ENCODE peak calls at places on chromosomes 1 and 21, in ten cellular contexts. One of them, this sample, is unnamed.

GRCh38 chr1:9481048-9481447 is 58.2 kb upstream of the SLC25A33 start:
- DNase-seq in right lobe of liver: no peak
- DNase-seq in ovary: peak; percentile 53
- DNase-seq in H1: no peak
- DNase-seq in adrenal gland: no peak
- DNase-seq in transverse colon: no peak
- DNase-seq in heart left ventricle: no peak
- DNase-seq in endothelial cell of umbilical vein: no peak
- DNase-seq in body of pancreas: no peak
- DNase-seq in tibial nerve: no peak
- DNase-seq in this sample: no peak

GRCh38 chr1:222791006-222791710 is 23.7 kb upstream of the DISP1 start:
- DNase-seq in transverse colon: no peak
- DNase-seq in heart left ventricle: no peak
- DNase-seq in right lobe of liver: no peak
- DNase-seq in tibial nerve: no peak
- DNase-seq in adrenal gland: peak; percentile 52
- DNase-seq in ovary: no peak
- DNase-seq in H1: no peak
- DNase-seq in endothelial cell of umbilical vein: peak; percentile 60
- DNase-seq in body of pancreas: no peak
- DNase-seq in this sample: no peak

GRCh38 chr1:163538682-163539081 is 216.9 kb downstream of the NUF2 start:
- DNase-seq in transverse colon: no peak
- DNase-seq in endothelial cell of umbilical vein: no peak
- DNase-seq in tibial nerve: no peak
- DNase-seq in heart left ventricle: no peak
- DNase-seq in H1: no peak
- DNase-seq in ovary: no peak
- DNase-seq in adrenal gland: no peak
- DNase-seq in right lobe of liver: no peak
- DNase-seq in body of pancreas: no peak
- DNase-seq in this sample: no peak

GRCh38 chr1:8211620-8212442 is 106.1 kb upstream of the SLC45A1 start:
- DNase-seq in H1: no peak
- DNase-seq in endothelial cell of umbilical vein: peak; percentile 92
- DNase-seq in ovary: no peak
- DNase-seq in adrenal gland: peak; percentile 50
- DNase-seq in transverse colon: peak; percentile 26
- DNase-seq in tibial nerve: no peak
- DNase-seq in right lobe of liver: no peak
- DNase-seq in body of pancreas: no peak
- DNase-seq in heart left ventricle: no peak
- DNase-seq in this sample: no peak

GRCh38 chr1:24288479-24288878 is 30.7 kb upstream of the GRHL3 start:
- DNase-seq in body of pancreas: no peak
- DNase-seq in adrenal gland: no peak
- DNase-seq in ovary: no peak
- DNase-seq in H1: no peak
- DNase-seq in transverse colon: no peak
- DNase-seq in heart left ventricle: no peak
- DNase-seq in endothelial cell of umbilical vein: no peak
- DNase-seq in tibial nerve: no peak
- DNase-seq in right lobe of liver: no peak
- DNase-seq in this sample: no peak

GRCh38 chr1:240194120-240194519 is 102.4 kb downstream of the FMN2 start:
- DNase-seq in heart left ventricle: no peak
- DNase-seq in transverse colon: peak; percentile 21
- DNase-seq in right lobe of liver: no peak
- DNase-seq in adrenal gland: no peak
- DNase-seq in H1: no peak
- DNase-seq in body of pancreas: no peak
- DNase-seq in tibial nerve: no peak
- DNase-seq in endothelial cell of umbilical vein: no peak
- DNase-seq in ovary: no peak
- DNase-seq in this sample: no peak

GRCh38 chr1:26469558-26469957 is 2.7 kb upstream of the HMGN2 start:
- DNase-seq in transverse colon: no peak
- DNase-seq in ovary: peak; percentile 38
- DNase-seq in adrenal gland: peak; percentile 32
- DNase-seq in heart left ventricle: no peak
- DNase-seq in body of pancreas: no peak
- DNase-seq in tibial nerve: no peak
- DNase-seq in endothelial cell of umbilical vein: no peak
- DNase-seq in right lobe of liver: no peak
- DNase-seq in H1: no peak
- DNase-seq in this sample: no peak

GRCh38 chr21:44487831-44488230 is 32.5 kb downstream of the LRRC3 start:
- DNase-seq in H1: peak; percentile 84
- DNase-seq in heart left ventricle: no peak
- DNase-seq in transverse colon: no peak
- DNase-seq in body of pancreas: no peak
- DNase-seq in ovary: no peak
- DNase-seq in endothelial cell of umbilical vein: peak; percentile 6
- DNase-seq in right lobe of liver: no peak
- DNase-seq in adrenal gland: no peak
- DNase-seq in tibial nerve: no peak
- DNase-seq in this sample: peak; percentile 64

GRCh38 chr1:66250075-66250474 is 283.9 kb upstream of the SGIP1 start:
- DNase-seq in tibial nerve: no peak
- DNase-seq in H1: no peak
- DNase-seq in heart left ventricle: no peak
- DNase-seq in endothelial cell of umbilical vein: no peak
- DNase-seq in right lobe of liver: no peak
- DNase-seq in ovary: no peak
- DNase-seq in transverse colon: no peak
- DNase-seq in body of pancreas: no peak
- DNase-seq in adrenal gland: no peak
- DNase-seq in this sample: no peak

GRCh38 chr1:48061162-48062136 is 64.3 kb upstream of the TRABD2B start:
- DNase-seq in H1: peak; percentile 76
- DNase-seq in body of pancreas: peak; percentile 68
- DNase-seq in ovary: no peak
- DNase-seq in right lobe of liver: peak; percentile 67
- DNase-seq in heart left ventricle: peak; percentile 38
- DNase-seq in adrenal gland: peak; percentile 35
- DNase-seq in endothelial cell of umbilical vein: peak; percentile 61
- DNase-seq in tibial nerve: peak; percentile 36
- DNase-seq in transverse colon: peak; percentile 43
- DNase-seq in this sample: peak; percentile 38

GRCh38 chr1:53553734-53554509 is 94.7 kb downstream of the DMRTB1 start:
- DNase-seq in endothelial cell of umbilical vein: no peak
- DNase-seq in tibial nerve: no peak
- DNase-seq in H1: no peak
- DNase-seq in heart left ventricle: no peak
- DNase-seq in body of pancreas: peak; percentile 2
- DNase-seq in right lobe of liver: peak; percentile 28
- DNase-seq in ovary: peak; percentile 13
- DNase-seq in transverse colon: peak; percentile 3
- DNase-seq in adrenal gland: no peak
- DNase-seq in this sample: no peak

GRCh38 chr1:116769561-116769977 is 15.3 kb downstream of the CD2 start:
- DNase-seq in ovary: no peak
- DNase-seq in heart left ventricle: no peak
- DNase-seq in H1: no peak
- DNase-seq in adrenal gland: no peak
- DNase-seq in right lobe of liver: no peak
- DNase-seq in transverse colon: peak; percentile 37
- DNase-seq in endothelial cell of umbilical vein: no peak
- DNase-seq in body of pancreas: no peak
- DNase-seq in tibial nerve: no peak
- DNase-seq in this sample: no peak

DNA sequence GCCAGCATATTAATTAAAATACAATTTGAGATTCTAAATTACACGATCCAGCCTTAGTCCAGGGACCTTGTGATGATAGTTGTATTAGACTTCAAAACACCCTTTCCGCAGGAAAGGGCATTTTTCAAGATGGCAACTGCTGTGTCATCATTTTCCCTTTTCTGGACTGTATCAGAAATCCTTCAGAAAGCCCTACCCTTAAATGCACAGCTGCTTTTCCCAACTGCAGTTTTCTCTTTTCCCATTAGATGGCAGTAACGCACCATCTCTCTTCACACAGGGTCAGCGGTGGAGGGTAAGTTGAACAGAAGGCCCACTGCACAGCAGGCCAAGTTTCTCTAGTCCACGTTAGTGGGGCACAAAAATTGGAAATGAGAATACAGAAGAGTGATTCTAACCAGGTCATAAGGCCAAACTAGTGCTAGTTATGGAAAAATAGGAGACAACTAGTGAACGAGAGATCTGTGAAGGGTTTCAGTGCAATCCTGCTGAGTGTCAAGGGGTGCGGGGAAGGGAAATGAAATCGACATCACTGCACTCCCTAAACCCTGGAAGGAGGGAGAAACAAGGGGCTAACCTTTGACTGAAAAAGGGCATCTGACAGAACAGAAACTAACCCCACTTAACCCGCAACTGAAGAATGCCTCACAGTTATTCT is 22.1 kb upstream of the TDRD10 start:
- DNase-seq in tibial nerve: peak; percentile 33
- DNase-seq in adrenal gland: peak; percentile 64
- DNase-seq in right lobe of liver: peak; percentile 56
- DNase-seq in body of pancreas: peak; percentile 73
- DNase-seq in H1: peak; percentile 78
- DNase-seq in heart left ventricle: peak; percentile 53
- DNase-seq in ovary: no peak
- DNase-seq in transverse colon: peak; percentile 69
- DNase-seq in endothelial cell of umbilical vein: peak; percentile 92
- DNase-seq in this sample: peak; percentile 88
- TF ChIP-seq POLR2A in tibial nerve: no peak
- TF ChIP-seq POLR2A in adrenal gland: no peak
- TF ChIP-seq POLR2A in right lobe of liver: no peak
- TF ChIP-seq POLR2A in body of pancreas: no peak
- TF ChIP-seq POLR2A in H1: no peak
- TF ChIP-seq POLR2A in heart left ventricle: no peak
- TF ChIP-seq POLR2A in ovary: no peak
- TF ChIP-seq POLR2A in transverse colon: no peak
- TF ChIP-seq POLR2A in endothelial cell of umbilical vein: no peak
- TF ChIP-seq POLR2A in this sample: no peak

DNA sequence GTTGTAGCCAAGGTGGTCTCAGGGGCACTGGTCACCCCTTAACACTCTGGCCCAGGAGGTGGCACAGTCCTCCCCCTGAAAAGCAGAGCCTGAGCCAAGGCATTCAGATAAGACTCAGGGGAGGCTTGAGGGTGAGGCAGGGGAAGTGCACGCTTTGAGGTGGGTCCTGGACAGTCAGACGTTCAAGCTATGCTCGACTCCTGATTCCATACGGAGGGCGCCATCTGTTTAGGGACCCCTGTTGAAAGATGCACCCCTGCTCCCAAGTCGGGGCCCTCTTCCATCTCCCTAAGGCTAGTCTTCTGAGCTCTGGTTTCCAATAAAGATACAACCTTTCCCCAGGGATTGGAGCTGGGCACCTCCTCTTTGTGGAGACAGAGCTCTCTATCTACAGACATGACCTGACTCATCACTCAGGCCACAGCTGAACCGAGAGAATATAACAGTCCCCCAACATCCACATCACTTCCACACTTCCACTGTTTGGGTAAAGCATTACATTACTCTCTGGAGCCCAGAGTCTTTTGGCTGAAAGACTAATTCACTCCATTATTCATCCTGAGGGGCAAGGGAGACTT is 13.1 kb upstream of the CHI3L1 start:
- DNase-seq in heart left ventricle: no peak
- DNase-seq in endothelial cell of umbilical vein: no peak
- DNase-seq in body of pancreas: no peak
- DNase-seq in tibial nerve: no peak
- DNase-seq in adrenal gland: no peak
- DNase-seq in transverse colon: no peak
- DNase-seq in ovary: no peak
- DNase-seq in H1: no peak
- DNase-seq in right lobe of liver: peak; percentile 36
- DNase-seq in this sample: no peak
- TF ChIP-seq POLR2A in heart left ventricle: no peak
- TF ChIP-seq POLR2A in endothelial cell of umbilical vein: no peak
- TF ChIP-seq POLR2A in body of pancreas: no peak
- TF ChIP-seq POLR2A in tibial nerve: no peak
- TF ChIP-seq POLR2A in adrenal gland: no peak
- TF ChIP-seq POLR2A in transverse colon: no peak
- TF ChIP-seq POLR2A in ovary: no peak
- TF ChIP-seq POLR2A in H1: no peak
- TF ChIP-seq POLR2A in right lobe of liver: no peak
- TF ChIP-seq POLR2A in this sample: no peak

GRCh38 chr1:22963044-22963677 is 9.5 kb downstream of the LACTBL1 start:
- DNase-seq in body of pancreas: no peak
- DNase-seq in H1: no peak
- DNase-seq in heart left ventricle: no peak
- DNase-seq in ovary: no peak
- DNase-seq in right lobe of liver: no peak
- DNase-seq in tibial nerve: no peak
- DNase-seq in adrenal gland: no peak
- DNase-seq in endothelial cell of umbilical vein: no peak
- DNase-seq in transverse colon: no peak
- DNase-seq in this sample: no peak
- TF ChIP-seq POLR2A in body of pancreas: no peak
- TF ChIP-seq POLR2A in H1: no peak
- TF ChIP-seq POLR2A in heart left ventricle: no peak
- TF ChIP-seq POLR2A in ovary: no peak
- TF ChIP-seq POLR2A in right lobe of liver: no peak
- TF ChIP-seq POLR2A in tibial nerve: no peak
- TF ChIP-seq POLR2A in adrenal gland: no peak
- TF ChIP-seq POLR2A in endothelial cell of umbilical vein: no peak
- TF ChIP-seq POLR2A in transverse colon: no peak
- TF ChIP-seq POLR2A in this sample: no peak

GRCh38 chr1:33130297-33130696 is 49.3 kb downstream of the AZIN2 start:
- DNase-seq in body of pancreas: no peak
- DNase-seq in transverse colon: no peak
- DNase-seq in ovary: no peak
- DNase-seq in adrenal gland: no peak
- DNase-seq in endothelial cell of umbilical vein: no peak
- DNase-seq in heart left ventricle: no peak
- DNase-seq in tibial nerve: no peak
- DNase-seq in H1: no peak
- DNase-seq in right lobe of liver: no peak
- DNase-seq in this sample: no peak
- TF ChIP-seq POLR2A in body of pancreas: no peak
- TF ChIP-seq POLR2A in transverse colon: no peak
- TF ChIP-seq POLR2A in ovary: no peak
- TF ChIP-seq POLR2A in adrenal gland: no peak
- TF ChIP-seq POLR2A in endothelial cell of umbilical vein: no peak
- TF ChIP-seq POLR2A in heart left ventricle: no peak
- TF ChIP-seq POLR2A in tibial nerve: no peak
- TF ChIP-seq POLR2A in H1: no peak
- TF ChIP-seq POLR2A in right lobe of liver: no peak
- TF ChIP-seq POLR2A in this sample: no peak